ENCODE peak calls at places on chromosome 1, in nine cellular contexts. One of them, this sample, is unnamed.

GRCh38 chr1:181126871-181127587 is 38.5 kb downstream of the IER5 start:
- DNase-seq in caudate nucleus: no peak
- DNase-seq in hepatic stellate cell: no peak
- DNase-seq in head of caudate nucleus: no peak
- DNase-seq in nephron progenitor cell: no peak
- DNase-seq in GDM1: no peak
- DNase-seq in NAMALWA: no peak
- DNase-seq in left colon: peak
- DNase-seq in stimulated activated CD4-positive, alpha-beta T cell treated with anti-CD3 and anti-CD28 coated beads, Interleukin-2, amount 100 ng/mL, for 48 hours: no peak
- DNase-seq in this sample: no peak

GRCh38 chr1:187641463-187641862 is 812.7 kb downstream of the PLA2G4A start:
- DNase-seq in stimulated activated CD4-positive, alpha-beta T cell treated with anti-CD3 and anti-CD28 coated beads, Interleukin-2, amount 100 ng/mL, for 48 hours: no peak
- DNase-seq in GDM1: no peak
- DNase-seq in left colon: no peak
- DNase-seq in caudate nucleus: no peak
- DNase-seq in head of caudate nucleus: no peak
- DNase-seq in hepatic stellate cell: no peak
- DNase-seq in nephron progenitor cell: no peak
- DNase-seq in NAMALWA: no peak
- DNase-seq in this sample: no peak

GRCh38 chr1:16120940-16121410 is 34.9 kb downstream of the EPHA2 start:
- DNase-seq in stimulated activated CD4-positive, alpha-beta T cell treated with anti-CD3 and anti-CD28 coated beads, Interleukin-2, amount 100 ng/mL, for 48 hours: no peak
- DNase-seq in GDM1: no peak
- DNase-seq in nephron progenitor cell: no peak
- DNase-seq in hepatic stellate cell: no peak
- DNase-seq in caudate nucleus: no peak
- DNase-seq in left colon: no peak
- DNase-seq in head of caudate nucleus: no peak
- DNase-seq in NAMALWA: no peak
- DNase-seq in this sample: no peak

GRCh38 chr1:240474133-240474614 is 137.8 kb downstream of the GREM2 start:
- DNase-seq in left colon: no peak
- DNase-seq in stimulated activated CD4-positive, alpha-beta T cell treated with anti-CD3 and anti-CD28 coated beads, Interleukin-2, amount 100 ng/mL, for 48 hours: no peak
- DNase-seq in hepatic stellate cell: no peak
- DNase-seq in GDM1: no peak
- DNase-seq in head of caudate nucleus: no peak
- DNase-seq in nephron progenitor cell: no peak
- DNase-seq in NAMALWA: no peak
- DNase-seq in caudate nucleus: no peak
- DNase-seq in this sample: no peak

GRCh38 chr1:113812661-113813135 is 422 bp upstream of the RSBN1 start:
- DNase-seq in NAMALWA: peak
- DNase-seq in stimulated activated CD4-positive, alpha-beta T cell treated with anti-CD3 and anti-CD28 coated beads, Interleukin-2, amount 100 ng/mL, for 48 hours: no peak
- DNase-seq in hepatic stellate cell: no peak
- DNase-seq in head of caudate nucleus: peak
- DNase-seq in nephron progenitor cell: no peak
- DNase-seq in left colon: peak
- DNase-seq in caudate nucleus: no peak
- DNase-seq in GDM1: no peak
- DNase-seq in this sample: no peak

GRCh38 chr1:205590777-205591513 is 40.9 kb downstream of the ELK4 start:
- DNase-seq in head of caudate nucleus: no peak
- DNase-seq in GDM1: no peak
- DNase-seq in left colon: no peak
- DNase-seq in stimulated activated CD4-positive, alpha-beta T cell treated with anti-CD3 and anti-CD28 coated beads, Interleukin-2, amount 100 ng/mL, for 48 hours: no peak
- DNase-seq in caudate nucleus: no peak
- DNase-seq in nephron progenitor cell: no peak
- DNase-seq in NAMALWA: no peak
- DNase-seq in hepatic stellate cell: no peak
- DNase-seq in this sample: no peak

GRCh38 chr1:225655509-225656258 is 2.8 kb upstream of the ENAH start:
- DNase-seq in GDM1: peak
- DNase-seq in caudate nucleus: peak
- DNase-seq in left colon: peak
- DNase-seq in head of caudate nucleus: peak
- DNase-seq in NAMALWA: peak
- DNase-seq in hepatic stellate cell: peak
- DNase-seq in nephron progenitor cell: no peak
- DNase-seq in stimulated activated CD4-positive, alpha-beta T cell treated with anti-CD3 and anti-CD28 coated beads, Interleukin-2, amount 100 ng/mL, for 48 hours: no peak
- DNase-seq in this sample: no peak

GRCh38 chr1:18198240-18198639 is 90.6 kb downstream of the IGSF21 start:
- DNase-seq in caudate nucleus: no peak
- DNase-seq in left colon: no peak
- DNase-seq in head of caudate nucleus: no peak
- DNase-seq in NAMALWA: no peak
- DNase-seq in stimulated activated CD4-positive, alpha-beta T cell treated with anti-CD3 and anti-CD28 coated beads, Interleukin-2, amount 100 ng/mL, for 48 hours: no peak
- DNase-seq in nephron progenitor cell: no peak
- DNase-seq in GDM1: no peak
- DNase-seq in hepatic stellate cell: no peak
- DNase-seq in this sample: no peak

GRCh38 chr1:9867408-9868243 is 42.4 kb downstream of the CTNNBIP1 start:
- DNase-seq in stimulated activated CD4-positive, alpha-beta T cell treated with anti-CD3 and anti-CD28 coated beads, Interleukin-2, amount 100 ng/mL, for 48 hours: peak
- DNase-seq in caudate nucleus: peak
- DNase-seq in GDM1: peak
- DNase-seq in hepatic stellate cell: peak
- DNase-seq in head of caudate nucleus: peak
- DNase-seq in NAMALWA: peak
- DNase-seq in left colon: peak
- DNase-seq in nephron progenitor cell: peak
- DNase-seq in this sample: peak

GRCh38 chr1:71986181-71986580 is 296.2 kb downstream of the NEGR1 start:
- DNase-seq in head of caudate nucleus: no peak
- DNase-seq in nephron progenitor cell: no peak
- DNase-seq in caudate nucleus: no peak
- DNase-seq in hepatic stellate cell: no peak
- DNase-seq in GDM1: no peak
- DNase-seq in stimulated activated CD4-positive, alpha-beta T cell treated with anti-CD3 and anti-CD28 coated beads, Interleukin-2, amount 100 ng/mL, for 48 hours: no peak
- DNase-seq in left colon: no peak
- DNase-seq in NAMALWA: no peak
- DNase-seq in this sample: no peak

GRCh38 chr1:184404727-184405027 is 17.8 kb downstream of the C1orf21 start:
- DNase-seq in nephron progenitor cell: no peak
- DNase-seq in hepatic stellate cell: no peak
- DNase-seq in NAMALWA: no peak
- DNase-seq in GDM1: no peak
- DNase-seq in left colon: no peak
- DNase-seq in head of caudate nucleus: no peak
- DNase-seq in stimulated activated CD4-positive, alpha-beta T cell treated with anti-CD3 and anti-CD28 coated beads, Interleukin-2, amount 100 ng/mL, for 48 hours: no peak
- DNase-seq in caudate nucleus: no peak
- DNase-seq in this sample: no peak

GRCh38 chr1:17547271-17547670 is 7.8 kb downstream of the ARHGEF10L start:
- DNase-seq in head of caudate nucleus: no peak
- DNase-seq in left colon: no peak
- DNase-seq in nephron progenitor cell: no peak
- DNase-seq in GDM1: no peak
- DNase-seq in NAMALWA: no peak
- DNase-seq in hepatic stellate cell: no peak
- DNase-seq in stimulated activated CD4-positive, alpha-beta T cell treated with anti-CD3 and anti-CD28 coated beads, Interleukin-2, amount 100 ng/mL, for 48 hours: no peak
- DNase-seq in caudate nucleus: peak
- DNase-seq in this sample: no peak

GRCh38 chr1:184791199-184791935 is 36.7 kb upstream of the EDEM3 start:
- DNase-seq in NAMALWA: no peak
- DNase-seq in caudate nucleus: no peak
- DNase-seq in GDM1: no peak
- DNase-seq in left colon: no peak
- DNase-seq in hepatic stellate cell: peak
- DNase-seq in stimulated activated CD4-positive, alpha-beta T cell treated with anti-CD3 and anti-CD28 coated beads, Interleukin-2, amount 100 ng/mL, for 48 hours: no peak
- DNase-seq in head of caudate nucleus: no peak
- DNase-seq in nephron progenitor cell: no peak
- DNase-seq in this sample: no peak

GRCh38 chr1:87885263-87885662 is 556.6 kb downstream of the LMO4 start:
- DNase-seq in head of caudate nucleus: no peak
- DNase-seq in hepatic stellate cell: no peak
- DNase-seq in caudate nucleus: no peak
- DNase-seq in GDM1: no peak
- DNase-seq in nephron progenitor cell: no peak
- DNase-seq in stimulated activated CD4-positive, alpha-beta T cell treated with anti-CD3 and anti-CD28 coated beads, Interleukin-2, amount 100 ng/mL, for 48 hours: no peak
- DNase-seq in left colon: no peak
- DNase-seq in NAMALWA: no peak
- DNase-seq in this sample: no peak

GRCh38 chr1:240093120-240093961 is 1.7 kb downstream of the FMN2 start:
- DNase-seq in GDM1: no peak
- DNase-seq in nephron progenitor cell: peak
- DNase-seq in NAMALWA: no peak
- DNase-seq in caudate nucleus: peak
- DNase-seq in left colon: peak
- DNase-seq in stimulated activated CD4-positive, alpha-beta T cell treated with anti-CD3 and anti-CD28 coated beads, Interleukin-2, amount 100 ng/mL, for 48 hours: no peak
- DNase-seq in head of caudate nucleus: peak
- DNase-seq in hepatic stellate cell: no peak
- DNase-seq in this sample: peak